ENCODE peak calls at places on chromosomes 11 and 22, in seven cellular contexts. One of them, this sample, is unnamed.

GRCh38 chr22:46587492-46588278 is 32.5 kb upstream of the GRAMD4 start:
- DNase-seq in IMR-90: no peak
- DNase-seq in choroid plexus epithelial cell: no peak
- DNase-seq in psoas muscle: peak; percentile 70
- DNase-seq in Calu3: no peak
- DNase-seq in natural killer cell: no peak
- DNase-seq in GM06990: peak; percentile 89
- DNase-seq in this sample: peak; percentile 77

GRCh38 chr22:17159504-17159951 is 451 bp upstream of the HDHD5 start:
- DNase-seq in Calu3: peak; percentile 54
- DNase-seq in natural killer cell: no peak
- DNase-seq in IMR-90: peak; percentile 47
- DNase-seq in psoas muscle: no peak
- DNase-seq in choroid plexus epithelial cell: peak; percentile 37
- DNase-seq in GM06990: no peak
- DNase-seq in this sample: no peak

GRCh38 chr22:39089928-39090327 is 7.1 kb upstream of the APOBEC3H start:
- DNase-seq in IMR-90: no peak
- DNase-seq in psoas muscle: peak; percentile 23
- DNase-seq in GM06990: no peak
- DNase-seq in Calu3: no peak
- DNase-seq in natural killer cell: no peak
- DNase-seq in choroid plexus epithelial cell: no peak
- DNase-seq in this sample: no peak

GRCh38 chr11:67024410-67024809 is 1.5 kb downstream of the SYT12 start:
- DNase-seq in choroid plexus epithelial cell: no peak
- DNase-seq in GM06990: peak; percentile 48
- DNase-seq in Calu3: no peak
- DNase-seq in natural killer cell: no peak
- DNase-seq in IMR-90: no peak
- DNase-seq in psoas muscle: no peak
- DNase-seq in this sample: no peak

GRCh38 chr11:6632116-6633073 is 13.2 kb upstream of the TPP1 start:
- DNase-seq in psoas muscle: no peak
- DNase-seq in IMR-90: no peak
- DNase-seq in GM06990: no peak
- DNase-seq in Calu3: no peak
- DNase-seq in choroid plexus epithelial cell: no peak
- DNase-seq in natural killer cell: no peak
- DNase-seq in this sample: no peak

GRCh38 chr11:106331163-106331562 is 253.7 kb downstream of the AASDHPPT start:
- DNase-seq in psoas muscle: no peak
- DNase-seq in GM06990: no peak
- DNase-seq in IMR-90: no peak
- DNase-seq in natural killer cell: no peak
- DNase-seq in choroid plexus epithelial cell: no peak
- DNase-seq in Calu3: no peak
- DNase-seq in this sample: no peak

GRCh38 chr11:117428856-117429229 is 101.2 kb downstream of the CEP164 start:
- DNase-seq in psoas muscle: no peak
- DNase-seq in natural killer cell: no peak
- DNase-seq in Calu3: no peak
- DNase-seq in IMR-90: no peak
- DNase-seq in choroid plexus epithelial cell: no peak
- DNase-seq in GM06990: no peak
- DNase-seq in this sample: no peak

GRCh38 chr22:50063589-50064393 is 5.7 kb upstream of the TTLL8 start:
- DNase-seq in GM06990: no peak
- DNase-seq in choroid plexus epithelial cell: no peak
- DNase-seq in natural killer cell: no peak
- DNase-seq in Calu3: no peak
- DNase-seq in IMR-90: no peak
- DNase-seq in psoas muscle: no peak
- DNase-seq in this sample: no peak

GRCh38 chr11:65586676-65587075 is 8.9 kb downstream of the KCNK7 start:
- DNase-seq in Calu3: no peak
- DNase-seq in natural killer cell: no peak
- DNase-seq in IMR-90: no peak
- DNase-seq in psoas muscle: peak; percentile 77
- DNase-seq in GM06990: no peak
- DNase-seq in choroid plexus epithelial cell: peak; percentile 33
- DNase-seq in this sample: no peak

GRCh38 chr22:19554834-19555404 is 30.7 kb upstream of the CLDN5 start:
- DNase-seq in Calu3: peak; percentile 47
- DNase-seq in psoas muscle: no peak
- DNase-seq in natural killer cell: no peak
- DNase-seq in IMR-90: peak; percentile 35
- DNase-seq in GM06990: no peak
- DNase-seq in choroid plexus epithelial cell: peak; percentile 55
- DNase-seq in this sample: no peak

GRCh38 chr11:119578466-119579220 is 150.4 kb downstream of the NECTIN1 start:
- DNase-seq in Calu3: no peak
- DNase-seq in choroid plexus epithelial cell: no peak
- DNase-seq in natural killer cell: no peak
- DNase-seq in IMR-90: no peak
- DNase-seq in GM06990: no peak
- DNase-seq in psoas muscle: no peak
- DNase-seq in this sample: no peak

GRCh38 chr22:38989461-38989860 is 7.3 kb downstream of the APOBEC3B start:
- DNase-seq in Calu3: no peak
- DNase-seq in natural killer cell: no peak
- DNase-seq in choroid plexus epithelial cell: no peak
- DNase-seq in GM06990: no peak
- DNase-seq in psoas muscle: peak; percentile 35
- DNase-seq in IMR-90: no peak
- DNase-seq in this sample: no peak

GRCh38 chr11:126547161-126547560 is 191.7 kb downstream of the ST3GAL4 start:
- DNase-seq in choroid plexus epithelial cell: peak; percentile 29
- DNase-seq in psoas muscle: no peak
- DNase-seq in natural killer cell: no peak
- DNase-seq in GM06990: no peak
- DNase-seq in IMR-90: peak; percentile 89
- DNase-seq in Calu3: no peak
- DNase-seq in this sample: no peak

GRCh38 chr11:44780940-44781631 is 54.3 kb downstream of the TSPAN18 start:
- DNase-seq in natural killer cell: no peak
- DNase-seq in Calu3: no peak
- DNase-seq in psoas muscle: no peak
- DNase-seq in choroid plexus epithelial cell: peak; percentile 80
- DNase-seq in GM06990: no peak
- DNase-seq in IMR-90: peak; percentile 50
- DNase-seq in this sample: no peak

GRCh38 chr11:103281301-103281700 is 172.1 kb downstream of the DYNC2H1 start:
- DNase-seq in IMR-90: peak; percentile 31
- DNase-seq in Calu3: no peak
- DNase-seq in GM06990: no peak
- DNase-seq in psoas muscle: no peak
- DNase-seq in choroid plexus epithelial cell: no peak
- DNase-seq in natural killer cell: no peak
- DNase-seq in this sample: no peak

GRCh38 chr11:71372693-71373657 is 75.2 kb downstream of the DHCR7 start:
- DNase-seq in GM06990: peak; percentile 32
- DNase-seq in choroid plexus epithelial cell: peak; percentile 56
- DNase-seq in Calu3: peak; percentile 19
- DNase-seq in IMR-90: peak; percentile 50
- DNase-seq in psoas muscle: no peak
- DNase-seq in natural killer cell: no peak
- DNase-seq in this sample: no peak

GRCh38 chr11:69648679-69649575 is 8.0 kb downstream of the CCND1 start:
- DNase-seq in Calu3: no peak
- DNase-seq in natural killer cell: no peak
- DNase-seq in IMR-90: no peak
- DNase-seq in GM06990: no peak
- DNase-seq in choroid plexus epithelial cell: no peak
- DNase-seq in psoas muscle: no peak
- DNase-seq in this sample: no peak

GRCh38 chr11:69841859-69842698 is 22.9 kb upstream of the FGF3 start:
- DNase-seq in IMR-90: peak; percentile 13
- DNase-seq in natural killer cell: no peak
- DNase-seq in choroid plexus epithelial cell: peak; percentile 30
- DNase-seq in Calu3: peak; percentile 45
- DNase-seq in psoas muscle: no peak
- DNase-seq in GM06990: no peak
- DNase-seq in this sample: no peak

GRCh38 chr11:103851166-103851651 is 185.2 kb upstream of the DDI1 start:
- DNase-seq in psoas muscle: no peak
- DNase-seq in choroid plexus epithelial cell: peak; percentile 88
- DNase-seq in IMR-90: peak; percentile 69
- DNase-seq in GM06990: no peak
- DNase-seq in natural killer cell: no peak
- DNase-seq in Calu3: no peak
- DNase-seq in this sample: no peak

GRCh38 chr11:67389477-67389876 is 2.3 kb upstream of the RAD9A start:
- DNase-seq in psoas muscle: no peak
- DNase-seq in natural killer cell: peak; percentile 50
- DNase-seq in IMR-90: no peak
- DNase-seq in Calu3: peak; percentile 81
- DNase-seq in GM06990: no peak
- DNase-seq in choroid plexus epithelial cell: no peak
- DNase-seq in this sample: peak; percentile 56

GRCh38 chr11:119807841-119808240 is 78.8 kb upstream of the NECTIN1 start:
- DNase-seq in IMR-90: no peak
- DNase-seq in natural killer cell: no peak
- DNase-seq in psoas muscle: no peak
- DNase-seq in Calu3: no peak
- DNase-seq in GM06990: no peak
- DNase-seq in choroid plexus epithelial cell: no peak
- DNase-seq in this sample: no peak

GRCh38 chr22:24536089-24536488 is 18.8 kb downstream of the GUCD1 start:
- DNase-seq in natural killer cell: no peak
- DNase-seq in choroid plexus epithelial cell: no peak
- DNase-seq in GM06990: no peak
- DNase-seq in Calu3: no peak
- DNase-seq in psoas muscle: no peak
- DNase-seq in IMR-90: no peak
- DNase-seq in this sample: no peak

GRCh38 chr22:33299245-33299956 is 241.2 kb upstream of the SYN3 start:
- DNase-seq in choroid plexus epithelial cell: peak; percentile 2
- DNase-seq in GM06990: peak; percentile 78
- DNase-seq in natural killer cell: no peak
- DNase-seq in Calu3: no peak
- DNase-seq in psoas muscle: no peak
- DNase-seq in IMR-90: no peak
- DNase-seq in this sample: peak; percentile 51

GRCh38 chr11:118306556-118306955 is 2.0 kb downstream of the CD3E start:
- DNase-seq in natural killer cell: no peak
- DNase-seq in IMR-90: no peak
- DNase-seq in psoas muscle: no peak
- DNase-seq in Calu3: no peak
- DNase-seq in choroid plexus epithelial cell: no peak
- DNase-seq in GM06990: no peak
- DNase-seq in this sample: no peak

GRCh38 chr22:50014053-50014501 is 1.5 kb upstream of the IL17REL start:
- DNase-seq in natural killer cell: no peak
- DNase-seq in GM06990: no peak
- DNase-seq in choroid plexus epithelial cell: no peak
- DNase-seq in Calu3: no peak
- DNase-seq in psoas muscle: no peak
- DNase-seq in IMR-90: no peak
- DNase-seq in this sample: no peak

GRCh38 chr11:69959461-69959860 is 118.7 kb upstream of the ANO1 start:
- DNase-seq in Calu3: no peak
- DNase-seq in psoas muscle: no peak
- DNase-seq in natural killer cell: no peak
- DNase-seq in choroid plexus epithelial cell: no peak
- DNase-seq in GM06990: no peak
- DNase-seq in IMR-90: no peak
- DNase-seq in this sample: no peak

GRCh38 chr11:42473116-42473515 is 838.7 kb upstream of the API5 start:
- DNase-seq in IMR-90: no peak
- DNase-seq in GM06990: no peak
- DNase-seq in Calu3: no peak
- DNase-seq in psoas muscle: no peak
- DNase-seq in natural killer cell: no peak
- DNase-seq in choroid plexus epithelial cell: no peak
- DNase-seq in this sample: no peak
- TF ChIP-seq CTCF in IMR-90: no peak
- TF ChIP-seq CTCF in GM06990: no peak
- TF ChIP-seq CTCF in Calu3: no peak
- TF ChIP-seq CTCF in psoas muscle: no peak
- TF ChIP-seq CTCF in natural killer cell: no peak
- TF ChIP-seq CTCF in choroid plexus epithelial cell: no peak
- TF ChIP-seq CTCF in this sample: no peak

GRCh38 chr22:28772633-28773460 is at the start of gene CCDC117:
- DNase-seq in natural killer cell: peak; percentile 89
- DNase-seq in psoas muscle: peak; percentile 97
- DNase-seq in GM06990: peak; percentile 90
- DNase-seq in IMR-90: peak; percentile 95
- DNase-seq in choroid plexus epithelial cell: peak; percentile 97
- DNase-seq in Calu3: peak; percentile 92
- DNase-seq in this sample: peak; percentile 87
- TF ChIP-seq CTCF in natural killer cell: peak; percentile 32
- TF ChIP-seq CTCF in psoas muscle: peak; percentile 59
- TF ChIP-seq CTCF in GM06990: no peak
- TF ChIP-seq CTCF in IMR-90: peak; percentile 45
- TF ChIP-seq CTCF in choroid plexus epithelial cell: no peak
- TF ChIP-seq CTCF in Calu3: peak; percentile 14
- TF ChIP-seq CTCF in this sample: no peak

DNA sequence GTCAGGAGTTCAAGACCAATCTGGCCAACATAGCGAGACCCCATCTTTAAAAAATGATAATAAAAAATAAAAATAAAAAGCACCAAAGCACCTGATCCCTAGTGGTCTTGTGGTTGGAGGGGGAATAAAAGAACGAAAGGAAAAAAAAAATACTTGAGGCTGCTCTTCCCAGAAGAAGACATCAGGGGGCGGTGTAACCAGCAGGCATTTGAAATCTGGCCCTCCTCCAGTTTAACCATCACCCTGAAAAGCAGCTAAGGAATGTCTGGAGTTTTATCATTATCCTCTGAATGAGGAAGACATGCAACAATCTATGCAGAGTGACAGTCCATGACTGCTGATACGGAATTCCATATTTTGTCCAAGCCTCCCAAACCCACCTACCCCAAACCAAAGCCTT is 5.6 kb upstream of the KCTD17 start:
- DNase-seq in choroid plexus epithelial cell: peak; percentile 79
- DNase-seq in psoas muscle: no peak
- DNase-seq in natural killer cell: no peak
- DNase-seq in Calu3: no peak
- DNase-seq in GM06990: no peak
- DNase-seq in IMR-90: peak; percentile 62
- DNase-seq in this sample: no peak
- TF ChIP-seq CTCF in choroid plexus epithelial cell: peak; percentile 82
- TF ChIP-seq CTCF in psoas muscle: no peak
- TF ChIP-seq CTCF in natural killer cell: peak; percentile 30
- TF ChIP-seq CTCF in Calu3: no peak
- TF ChIP-seq CTCF in GM06990: peak; percentile 63
- TF ChIP-seq CTCF in IMR-90: peak; percentile 75
- TF ChIP-seq CTCF in this sample: no peak

GRCh38 chr11:72534859-72535547 is 100.7 kb upstream of the CLPB start:
- DNase-seq in choroid plexus epithelial cell: peak; percentile 23
- DNase-seq in natural killer cell: no peak
- DNase-seq in Calu3: no peak
- DNase-seq in psoas muscle: no peak
- DNase-seq in IMR-90: no peak
- DNase-seq in GM06990: no peak
- DNase-seq in this sample: no peak
- TF ChIP-seq CTCF in choroid plexus epithelial cell: peak; percentile 38
- TF ChIP-seq CTCF in natural killer cell: no peak
- TF ChIP-seq CTCF in Calu3: no peak
- TF ChIP-seq CTCF in psoas muscle: no peak
- TF ChIP-seq CTCF in IMR-90: no peak
- TF ChIP-seq CTCF in GM06990: peak; percentile 12
- TF ChIP-seq CTCF in this sample: no peak

This sample was measured in activated B cell treated with CpG ODN at 0.5 μM for 24 hours.